ENCODE peak calls at places on chromosomes 7 and 10, in ten cellular contexts. H is suprapubic skin, F is tibial nerve, X is transverse colon, T is IMR-90, N is endothelial cell of umbilical vein, J is heart left ventricle, L is GM12878, B is prostate gland, P is body of pancreas. C is an unnamed sample.

GRCh38 chr7:32616625-32617024 is 121.3 kb downstream of the AVL9 start:
- DNase-seq in N (peak), J (peak), P (peak), H (no peak), L (no peak), B (no peak), X (no peak), T (peak), F (peak), C (peak)

GRCh38 chr7:155209920-155210319 is 87.8 kb upstream of the INSIG1 start:
- DNase-seq in B (no peak), P (no peak), X (no peak), F (no peak), L (no peak), J (no peak), N (no peak), T (no peak), H (peak), C (no peak)

GRCh38 chr7:2443491-2443890 is 32.7 kb downstream of the GRIFIN start:
- DNase-seq in X (no peak), N (no peak), B (no peak), T (no peak), H (no peak), J (no peak), P (no peak), F (no peak), L (no peak), C (no peak)

GRCh38 chr10:3835770-3836169 is 50.8 kb upstream of the KLF6 start:
- DNase-seq in H (no peak), B (no peak), J (no peak), F (no peak), N (peak), X (no peak), L (no peak), T (no peak), P (peak), C (no peak)

GRCh38 chr10:11448545-11449244 is 162.8 kb downstream of the USP6NL start:
- DNase-seq in L (peak), J (no peak), B (no peak), P (no peak), T (no peak), N (no peak), H (peak), X (no peak), F (no peak), C (no peak)

GRCh38 chr7:50356212-50356944 is 51.9 kb downstream of the IKZF1 start:
- DNase-seq in X (no peak), N (no peak), B (no peak), J (peak), T (no peak), F (no peak), P (peak), H (no peak), L (no peak), C (peak)

GRCh38 chr7:134212576-134213546 is 85.7 kb downstream of the LRGUK start:
- DNase-seq in L (no peak), F (no peak), J (no peak), N (peak), T (peak), X (no peak), B (no peak), P (peak), H (no peak), C (no peak)

GRCh38 chr10:61757525-61758397 is 95.0 kb downstream of the CABCOCO1 start:
- DNase-seq in L (no peak), F (no peak), B (no peak), X (peak), T (peak), H (no peak), J (no peak), N (peak), P (peak), C (no peak)

GRCh38 chr7:81244213-81244612 is 325.4 kb upstream of the SEMA3C start:
- DNase-seq in L (no peak), T (peak), N (peak), X (no peak), B (no peak), F (no peak), P (no peak), J (no peak), H (no peak), C (no peak)

GRCh38 chr10:36489181-36489927 is 636.0 kb upstream of the ANKRD30A start:
- DNase-seq in F (no peak), L (no peak), N (peak), J (peak), H (no peak), P (no peak), T (peak), X (no peak), B (no peak), C (no peak)

GRCh38 chr7:92621026-92621540 is 30.9 kb upstream of the FAM133B start:
- DNase-seq in F (no peak), P (peak), N (peak), J (peak), L (peak), X (peak), H (no peak), B (peak), T (peak), C (no peak)

GRCh38 chr7:80833289-80834104 is 85.4 kb downstream of the SEMA3C start:
- DNase-seq in T (peak), L (no peak), J (no peak), P (no peak), B (no peak), N (no peak), X (no peak), H (no peak), F (no peak), C (no peak)

GRCh38 chr10:102352066-102352715 is 43.3 kb upstream of the NFKB2 start:
- DNase-seq in P (peak), X (peak), L (no peak), N (peak), H (no peak), B (peak), T (peak), F (no peak), J (peak), C (peak)

GRCh38 chr7:2145835-2146580 is 86.7 kb downstream of the MAD1L1 start:
- DNase-seq in T (no peak), B (no peak), J (no peak), H (no peak), L (no peak), P (no peak), F (no peak), X (no peak), N (no peak), C (no peak)

GRCh38 chr10:93509816-93510215 is 13.4 kb downstream of the CEP55 start:
- DNase-seq in B (no peak), X (no peak), F (no peak), H (no peak), L (no peak), J (no peak), N (no peak), T (no peak), P (no peak), C (no peak)

GRCh38 chr7:157337316-157338149 is 729 bp downstream of the DNAJB6 start:
- DNase-seq in F (peak), P (peak), J (peak), L (no peak), H (peak), B (peak), N (peak), X (peak), T (peak), C (peak)

GRCh38 chr7:158676171-158676840 is 28.3 kb downstream of the NCAPG2 start:
- DNase-seq in J (no peak), B (no peak), L (no peak), P (no peak), F (no peak), H (no peak), N (no peak), T (peak), X (no peak), C (no peak)

GRCh38 chr7:145169908-145170307 is 334.1 kb upstream of the TPK1 start:
- DNase-seq in X (no peak), H (no peak), L (no peak), J (no peak), F (no peak), N (no peak), B (no peak), P (no peak), T (no peak), C (no peak)

GRCh38 chr7:922334-923107 is 32.0 kb downstream of the ADAP1 start:
- DNase-seq in P (peak), J (peak), X (peak), F (peak), L (no peak), H (peak), T (no peak), N (no peak), B (no peak), C (peak)

GRCh38 chr10:127826161-127826740 is 66.5 kb downstream of the CLRN3 start:
- DNase-seq in L (no peak), F (no peak), X (no peak), N (no peak), T (no peak), B (no peak), J (no peak), H (no peak), P (no peak), C (no peak)

GRCh38 chr7:70400829-70401380 is 731.0 kb upstream of the GALNT17 start:
- DNase-seq in P (no peak), B (no peak), N (no peak), X (no peak), L (no peak), J (no peak), T (no peak), F (no peak), H (no peak), C (no peak)

GRCh38 chr10:132774905-132775863 is 10.8 kb downstream of the NKX6-2 start:
- DNase-seq in B (no peak), J (no peak), N (no peak), L (no peak), F (no peak), X (peak), H (no peak), P (peak), T (no peak), C (no peak)

GRCh38 chr10:69963835-69964710 is 88.6 kb upstream of the MACROH2A2 start:
- DNase-seq in X (no peak), F (no peak), H (no peak), N (no peak), J (no peak), L (no peak), B (no peak), P (no peak), T (no peak), C (no peak)

GRCh38 chr10:69636626-69637550 is 6.8 kb downstream of the FAM241B start:
- DNase-seq in F (no peak), L (no peak), B (peak), J (no peak), X (peak), N (no peak), P (peak), H (peak), T (no peak), C (no peak)

GRCh38 chr7:26188291-26188999 is 12.1 kb downstream of the HNRNPA2B1 start:
- DNase-seq in L (no peak), J (no peak), F (no peak), P (no peak), N (no peak), T (no peak), B (no peak), X (no peak), H (no peak), C (no peak)

GRCh38 chr7:26189000-26189539 is 11.5 kb downstream of the HNRNPA2B1 start:
- DNase-seq in B (no peak), L (no peak), H (no peak), J (no peak), N (no peak), F (no peak), P (no peak), X (no peak), T (no peak), C (no peak)

GRCh38 chr7:26186364-26187311 is 13.9 kb downstream of the HNRNPA2B1 start:
- DNase-seq in H (no peak), P (no peak), X (no peak), J (no peak), N (no peak), F (no peak), L (no peak), B (no peak), T (no peak), C (no peak)

GRCh38 chr7:26189697-26190096 is 10.8 kb downstream of the HNRNPA2B1 start:
- DNase-seq in N (no peak), B (no peak), X (no peak), H (no peak), P (no peak), J (no peak), F (no peak), L (no peak), T (no peak), C (no peak)

GRCh38 chr7:26187380-26188290 is 12.9 kb downstream of the HNRNPA2B1 start:
- DNase-seq in T (no peak), F (no peak), P (no peak), B (no peak), L (no peak), N (no peak), J (no peak), X (no peak), H (no peak), C (no peak)
- TF ChIP-seq POLR2A in T (peak), F (no peak), P (no peak), B (no peak), L (peak), N (peak), J (no peak), X (peak), H (no peak), C (no peak)

DNA sequence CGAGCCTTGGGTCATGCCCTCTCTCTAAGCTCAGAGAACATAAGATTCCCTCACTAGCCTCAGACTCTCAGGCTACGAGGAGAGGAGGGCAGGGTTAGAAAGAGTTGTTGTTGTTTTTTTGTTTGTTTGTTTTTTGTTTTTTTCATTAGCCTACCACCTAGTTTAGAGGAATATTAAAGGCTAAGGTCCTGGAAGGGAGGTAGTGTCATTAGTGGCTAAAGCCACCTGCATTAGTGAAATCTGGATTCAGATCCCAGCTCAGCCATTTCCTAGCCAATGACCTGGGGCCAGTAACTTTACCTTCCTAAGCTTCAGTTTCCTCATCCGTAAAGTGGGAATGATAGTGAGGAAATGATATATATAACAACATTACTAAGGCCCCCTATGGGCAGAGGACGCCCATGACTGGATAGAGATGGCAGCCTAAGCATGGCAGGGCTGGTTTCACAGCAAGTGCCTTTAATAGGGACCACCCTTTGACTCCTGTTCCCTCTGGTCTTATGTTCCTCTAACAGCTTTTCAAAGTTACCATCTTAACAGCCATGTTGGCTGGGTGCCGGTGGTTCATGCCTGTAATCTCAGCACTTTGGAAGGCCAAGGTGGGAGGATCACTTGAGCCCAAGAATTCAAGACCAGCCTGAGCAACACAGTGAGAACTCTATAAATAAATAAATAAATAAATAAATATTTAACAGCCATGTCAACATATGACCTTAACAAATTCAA is 5.1 kb downstream of the DDIT4 start:
- DNase-seq in F (no peak), L (no peak), T (no peak), N (no peak), J (no peak), B (no peak), X (no peak), H (no peak), P (no peak), C (peak)
- TF ChIP-seq CTCF in F (no peak), L (no peak), T (no peak), N (no peak), J (no peak), B (no peak), X (no peak), H (no peak), P (no peak), C (no peak)

GRCh38 chr7:132482866-132483265 is 93.4 kb downstream of the PLXNA4 start:
- DNase-seq in X (no peak), T (no peak), L (no peak), J (no peak), P (no peak), N (no peak), F (no peak), B (no peak), H (no peak), C (no peak)

GRCh38 chr7:132480534-132480933 is 95.7 kb downstream of the PLXNA4 start:
- DNase-seq in P (no peak), H (no peak), L (no peak), N (no peak), B (no peak), X (no peak), J (peak), T (no peak), F (no peak), C (peak)

GRCh38 chr7:132485600-132486594 is 90.4 kb downstream of the PLXNA4 start:
- DNase-seq in X (no peak), N (peak), H (peak), J (peak), T (no peak), L (no peak), P (peak), F (peak), B (no peak), C (no peak)

GRCh38 chr7:132488634-132489302 is 87.5 kb downstream of the PLXNA4 start:
- DNase-seq in F (peak), N (no peak), T (no peak), X (no peak), B (no peak), P (no peak), H (no peak), L (no peak), J (no peak), C (peak)

GRCh38 chr7:132485136-132485535 is 91.1 kb downstream of the PLXNA4 start:
- DNase-seq in J (no peak), H (no peak), N (peak), X (peak), L (no peak), T (no peak), B (no peak), P (no peak), F (no peak), C (no peak)
- H3K27ac ChIP-seq in J (no peak), H (no peak), N (no peak), X (no peak), L (no peak), T (no peak), B (no peak), P (no peak), F (no peak), C (no peak)

GRCh38 chr10:123139165-123139520 is 3.4 kb downstream of the HMX3 start:
- DNase-seq in H (no peak), F (no peak), J (no peak), T (no peak), N (no peak), X (no peak), L (no peak), B (no peak), P (no peak), C (no peak)
- TF ChIP-seq POLR2A in H (no peak), F (no peak), J (no peak), T (no peak), N (no peak), X (no peak), L (no peak), B (no peak), P (no peak), C (no peak)

DNA sequence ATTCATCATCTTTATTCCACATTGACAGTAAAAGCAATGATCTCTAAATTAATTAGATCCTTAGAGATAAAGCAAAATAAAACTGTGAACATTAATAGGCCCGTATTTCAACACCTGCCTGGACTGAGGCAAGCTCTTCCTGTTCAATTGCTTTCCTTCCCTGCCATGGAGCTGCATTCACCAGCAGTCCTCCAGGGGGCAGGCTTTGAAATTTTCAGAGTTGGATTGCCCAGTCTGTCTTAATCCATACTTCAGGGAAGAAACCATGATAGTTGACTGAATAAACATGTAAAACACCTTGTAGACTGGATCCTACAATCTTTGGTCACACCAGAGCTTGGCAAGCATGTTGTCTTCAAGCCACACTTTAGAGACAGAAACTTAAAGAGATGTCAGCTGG is 936.6 kb downstream of the NRG3 start:
- DNase-seq in B (no peak), H (no peak), J (no peak), X (no peak), P (peak), F (no peak), L (no peak), T (no peak), N (peak), C (no peak)
- TF ChIP-seq CTCF in B (no peak), H (no peak), J (no peak), X (no peak), P (peak), F (no peak), L (peak), T (peak), N (peak), C (no peak)

GRCh38 chr10:110353244-110354119 is 48.8 kb upstream of the SMNDC1 start:
- DNase-seq in F (no peak), J (no peak), X (peak), T (peak), L (no peak), B (no peak), H (no peak), P (no peak), N (peak), C (no peak)
- H3K27ac ChIP-seq in F (no peak), J (no peak), X (peak), T (peak), L (peak), B (no peak), H (no peak), P (no peak), N (peak), C (no peak)